ENCODE peak calls at places on chromosomes 3 and 15, in ten cellular contexts. S is fibroblast of pulmonary artery; W is GM12892; O is HEK293T; U is adipocyte; N is stimulated activated effector memory CD8-positive, alpha-beta T cell treated with anti-CD3 and anti-CD28 coated beads, Interleukin-12 subunit alpha, Interleukin-12 subunit beta, amount 100 ng/mL, for 72 hours; K is H54; L is A549; X is HTR-8/SVneo; Y is left cardiac atrium. C is an unnamed sample.

GRCh38 chr3:8982509-8982908 is 19.2 kb upstream of the RAD18 start:
- DNase-seq in S (peak), W (no peak), O (no peak), U (no peak), N (no peak), K (no peak), L (no peak), X (no peak), Y (no peak), C (no peak)

GRCh38 chr15:29844290-29844903 is 22.1 kb upstream of the TJP1 start:
- DNase-seq in S (no peak), W (no peak), O (no peak), U (peak), N (no peak), K (no peak), L (no peak), X (no peak), Y (no peak), C (no peak)

GRCh38 chr3:101870138-101870537 is 20.8 kb downstream of the NFKBIZ start:
- DNase-seq in S (no peak), W (no peak), O (no peak), U (no peak), N (no peak), K (no peak), L (no peak), X (no peak), Y (no peak), C (no peak)

GRCh38 chr3:189754356-189754755 is 123.2 kb downstream of the TP63 start:
- DNase-seq in S (no peak), W (no peak), O (no peak), U (no peak), N (no peak), K (no peak), L (no peak), X (no peak), Y (no peak), C (no peak)

GRCh38 chr3:9691636-9692035 is 12.0 kb upstream of the CPNE9 start:
- DNase-seq in S (no peak), W (no peak), O (no peak), U (no peak), N (no peak), K (no peak), L (no peak), X (no peak), Y (no peak), C (no peak)

GRCh38 chr3:117407317-117407716 is 697.7 kb downstream of the TUSC7 start:
- DNase-seq in S (peak), W (no peak), O (peak), U (no peak), N (no peak), K (no peak), L (peak), X (no peak), Y (no peak), C (no peak)

GRCh38 chr3:67678665-67679064 is 24.3 kb upstream of the SUCLG2 start:
- DNase-seq in S (no peak), W (no peak), O (no peak), U (no peak), N (no peak), K (no peak), L (no peak), X (no peak), Y (no peak), C (no peak)

GRCh38 chr15:67225336-67225735 is 29.1 kb downstream of the AAGAB start:
- DNase-seq in S (peak), W (no peak), O (no peak), U (peak), N (no peak), K (no peak), L (no peak), X (no peak), Y (no peak), C (no peak)

GRCh38 chr15:51846463-51847230 is 17.2 kb downstream of the TMOD3 start:
- DNase-seq in S (peak), W (no peak), O (no peak), U (peak), N (no peak), K (no peak), L (peak), X (peak), Y (no peak), C (no peak)

GRCh38 chr3:108334698-108335097 is 38.4 kb downstream of the HHLA2 start:
- DNase-seq in S (no peak), W (no peak), O (no peak), U (no peak), N (no peak), K (no peak), L (no peak), X (no peak), Y (no peak), C (no peak)

GRCh38 chr3:82927309-82928253 is 1166.1 kb upstream of the GBE1 start:
- DNase-seq in S (no peak), W (no peak), O (no peak), U (no peak), N (no peak), K (no peak), L (peak), X (no peak), Y (no peak), C (no peak)

GRCh38 chr15:75596703-75597345 is 17.7 kb upstream of the PTPN9 start:
- DNase-seq in S (no peak), W (no peak), O (no peak), U (no peak), N (no peak), K (no peak), L (no peak), X (no peak), Y (no peak), C (no peak)

GRCh38 chr15:22927761-22928160 is 52.4 kb downstream of the CYFIP1 start:
- DNase-seq in S (no peak), W (no peak), O (no peak), U (no peak), N (no peak), K (no peak), L (no peak), X (no peak), Y (no peak), C (no peak)

GRCh38 chr3:45994661-45995369 is 809 bp downstream of the FYCO1 start:
- DNase-seq in S (no peak), W (peak), O (peak), U (peak), N (peak), K (no peak), L (no peak), X (no peak), Y (peak), C (no peak)

GRCh38 chr15:49063402-49064280 is 17.4 kb upstream of the SECISBP2L start:
- DNase-seq in S (no peak), W (no peak), O (no peak), U (no peak), N (no peak), K (no peak), L (no peak), X (no peak), Y (no peak), C (no peak)

GRCh38 chr15:27220199-27220598 is 249.2 kb downstream of the GABRG3 start:
- DNase-seq in S (no peak), W (no peak), O (no peak), U (no peak), N (no peak), K (no peak), L (no peak), X (no peak), Y (no peak), C (no peak)

GRCh38 chr15:48059786-48060185 is 61.0 kb upstream of the SLC24A5 start:
- DNase-seq in S (peak), W (no peak), O (no peak), U (peak), N (no peak), K (no peak), L (no peak), X (no peak), Y (peak), C (no peak)